ENCODE peak calls at places on chromosome 10, in six cellular contexts. D, Y, H, U, N and Z are unnamed samples.

GRCh38 chr10:74008212-74008731 is 10.4 kb downstream of the VCL start:
- DNase-seq in U (no peak), D (peak; percentile 78), Y (no peak), H (peak; percentile 37), N (no peak), Z (no peak)

GRCh38 chr10:7075110-7075509 is 335.7 kb downstream of the SFMBT2 start:
- DNase-seq in H (no peak), D (no peak), U (no peak), Y (no peak), N (no peak), Z (no peak)

GRCh38 chr10:35274511-35275060 is 61.7 kb upstream of the CCNY start:
- DNase-seq in D (no peak), H (no peak), N (no peak), U (no peak), Y (no peak), Z (no peak)

GRCh38 chr10:103592186-103593021 is 98.9 kb downstream of the NEURL1 start:
- DNase-seq in Y (peak; percentile 77), U (peak; percentile 66), H (peak; percentile 34), N (peak; percentile 51), D (peak; percentile 38), Z (peak; percentile 87)

GRCh38 chr10:35821339-35821911 is 179.3 kb upstream of the FZD8 start:
- DNase-seq in H (peak; percentile 8), D (no peak), N (no peak), Y (no peak), U (peak; percentile 91), Z (no peak)

GRCh38 chr10:8047452-8048280 is 6.8 kb upstream of the GATA3 start:
- DNase-seq in Y (no peak), H (no peak), U (peak; percentile 94), D (no peak), N (peak; percentile 52), Z (no peak)

GRCh38 chr10:45594276-45595157 is 78.1 kb downstream of the ZFAND4 start:
- DNase-seq in N (peak; percentile 90), H (peak; percentile 90), Y (peak; percentile 95), D (peak; percentile 89), U (peak; percentile 97), Z (peak; percentile 93)

GRCh38 chr10:61463035-61463909 is 10.1 kb upstream of the TMEM26 start:
- DNase-seq in N (no peak), Y (no peak), D (peak; percentile 85), U (no peak), H (no peak), Z (no peak)

GRCh38 chr10:84401838-84402611 is 73.6 kb downstream of the CCSER2 start:
- DNase-seq in N (no peak), Y (no peak), D (no peak), H (no peak), U (no peak), Z (no peak)

GRCh38 chr10:126638542-126638941 is 32.0 kb downstream of the C10orf90 start:
- DNase-seq in N (no peak), U (peak; percentile 50), H (no peak), D (no peak), Y (no peak), Z (no peak)

GRCh38 chr10:6037975-6038624 is 24.1 kb downstream of the IL2RA start:
- DNase-seq in H (no peak), N (no peak), D (no peak), U (peak; percentile 26), Y (no peak), Z (peak; percentile 6)

GRCh38 chr10:69103784-69104183 is 15.9 kb downstream of the SRGN start:
- DNase-seq in Y (no peak), N (no peak), U (no peak), D (no peak), H (no peak), Z (no peak)

GRCh38 chr10:110431659-110432058 is 66.0 kb upstream of the DUSP5 start:
- DNase-seq in U (no peak), D (no peak), H (no peak), Y (no peak), N (no peak), Z (no peak)

GRCh38 chr10:9140373-9140772 is 1085.9 kb downstream of the GATA3 start:
- DNase-seq in D (no peak), N (no peak), U (no peak), H (peak; percentile 0), Y (no peak), Z (no peak)

GRCh38 chr10:97140284-97140846 is 45.4 kb downstream of the SLIT1 start:
- DNase-seq in H (no peak), D (no peak), Y (no peak), U (peak; percentile 11), N (no peak), Z (no peak)

GRCh38 chr10:23405540-23405939 is 33.3 kb upstream of the OTUD1 start:
- DNase-seq in U (no peak), D (peak; percentile 92), N (no peak), H (peak; percentile 77), Y (no peak), Z (no peak)

GRCh38 chr10:23556727-23557440 is 118.0 kb downstream of the OTUD1 start:
- DNase-seq in Y (no peak), D (peak; percentile 5), H (peak; percentile 33), U (no peak), N (no peak), Z (no peak)

GRCh38 chr10:35306852-35307251 is 29.5 kb upstream of the CCNY start:
- DNase-seq in N (no peak), D (peak; percentile 50), U (peak; percentile 28), Y (no peak), H (no peak), Z (no peak)

GRCh38 chr10:117419921-117420320 is 44.7 kb upstream of the PDZD8 start:
- DNase-seq in Y (no peak), U (peak; percentile 26), N (no peak), H (no peak), D (no peak), Z (no peak)

GRCh38 chr10:86708068-86708782 is 39.9 kb downstream of the LDB3 start:
- DNase-seq in H (no peak), D (no peak), U (no peak), N (no peak), Y (no peak), Z (no peak)

GRCh38 chr10:27252267-27253000 is 11.8 kb upstream of the ACBD5 start:
- DNase-seq in D (peak; percentile 27), Y (peak; percentile 95), U (peak; percentile 78), H (peak; percentile 31), N (no peak), Z (peak; percentile 96)

GRCh38 chr10:119103687-119104652 is at the start of gene DENND10:
- DNase-seq in Y (peak; percentile 91), U (peak; percentile 81), H (peak; percentile 76), D (peak; percentile 72), N (peak; percentile 80), Z (peak; percentile 47)

GRCh38 chr10:104300736-104301292 is 31.8 kb downstream of the GSTO2 start:
- DNase-seq in Y (no peak), U (peak; percentile 85), H (peak; percentile 98), D (peak; percentile 99), N (no peak), Z (no peak)

GRCh38 chr10:1149793-1150637 is 93.8 kb downstream of the WDR37 start:
- DNase-seq in Y (no peak), H (no peak), U (peak; percentile 74), N (no peak), D (peak; percentile 3), Z (no peak)

GRCh38 chr10:14093735-14094484 is 236.8 kb downstream of the FRMD4A start:
- DNase-seq in N (peak; percentile 33), U (peak; percentile 72), H (peak; percentile 53), D (peak; percentile 66), Y (peak; percentile 63), Z (peak; percentile 65)

GRCh38 chr10:22803201-22803895 is 89.0 kb upstream of the PIP4K2A start:
- DNase-seq in H (no peak), N (no peak), U (no peak), Y (no peak), D (peak; percentile 62), Z (no peak)

GRCh38 chr10:94219829-94220228 is 142.9 kb downstream of the NOC3L start:
- DNase-seq in D (peak; percentile 69), H (no peak), N (no peak), U (no peak), Y (no peak), Z (no peak)
- H3K23ac ChIP-seq in D (no peak overlapping the region), H (no peak overlapping the region), N (no peak overlapping the region), U (no peak overlapping the region), Y (no peak overlapping the region), Z (no peak overlapping the region)

GRCh38 chr10:3909339-3909738 is 124.3 kb upstream of the KLF6 start:
- DNase-seq in H (no peak), N (no peak), U (no peak), D (no peak), Y (no peak), Z (no peak)

GRCh38 chr10:3911713-3912442 is 126.9 kb upstream of the KLF6 start:
- DNase-seq in U (peak; percentile 70), H (peak; percentile 70), D (peak; percentile 31), Y (no peak), N (no peak), Z (no peak)

GRCh38 chr10:3911241-3911640 is 126.2 kb upstream of the KLF6 start:
- DNase-seq in U (no peak), H (no peak), N (no peak), Y (no peak), D (no peak), Z (no peak)

GRCh38 chr10:3919676-3920308 is 134.8 kb upstream of the KLF6 start:
- DNase-seq in D (no peak), Y (no peak), U (no peak), H (no peak), N (no peak), Z (no peak)

DNA sequence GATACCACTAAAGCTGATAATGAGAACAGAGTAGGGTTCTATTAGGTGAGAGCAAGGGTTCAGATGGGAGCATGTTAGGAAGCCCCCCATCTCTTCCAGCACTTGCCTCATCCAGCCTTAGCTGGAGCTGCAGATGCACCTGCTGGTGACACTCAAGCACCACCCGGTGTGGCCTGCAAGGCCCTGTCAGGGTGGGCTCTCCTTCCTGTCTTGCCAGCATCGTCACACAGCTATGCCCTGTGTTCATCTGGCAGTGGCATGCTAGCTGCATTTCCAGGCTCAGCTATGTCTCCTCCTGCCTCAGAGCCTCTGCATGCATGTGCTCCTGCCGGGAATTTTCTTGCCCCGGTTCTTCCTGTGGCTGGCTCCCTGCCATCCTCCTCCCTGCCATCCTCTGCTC is 129.7 kb upstream of the KLF6 start:
- DNase-seq in U (no peak), Y (no peak), D (no peak), N (no peak), H (no peak), Z (no peak)
- H3K23ac ChIP-seq in U (no peak overlapping the region), Y (no peak overlapping the region), D (no peak overlapping the region), N (peak overlapping the region; percentile 44), H (no peak overlapping the region), Z (no peak overlapping the region)

GRCh38 chr10:115278294-115278693 is 185.1 kb downstream of the ATRNL1 start:
- DNase-seq in H (no peak), Y (no peak), D (no peak), U (no peak), N (no peak), Z (no peak)
- H3K23ac ChIP-seq in H (no peak overlapping the region), Y (no peak overlapping the region), D (no peak overlapping the region), U (no peak overlapping the region), N (no peak overlapping the region), Z (no peak overlapping the region)

DNA sequence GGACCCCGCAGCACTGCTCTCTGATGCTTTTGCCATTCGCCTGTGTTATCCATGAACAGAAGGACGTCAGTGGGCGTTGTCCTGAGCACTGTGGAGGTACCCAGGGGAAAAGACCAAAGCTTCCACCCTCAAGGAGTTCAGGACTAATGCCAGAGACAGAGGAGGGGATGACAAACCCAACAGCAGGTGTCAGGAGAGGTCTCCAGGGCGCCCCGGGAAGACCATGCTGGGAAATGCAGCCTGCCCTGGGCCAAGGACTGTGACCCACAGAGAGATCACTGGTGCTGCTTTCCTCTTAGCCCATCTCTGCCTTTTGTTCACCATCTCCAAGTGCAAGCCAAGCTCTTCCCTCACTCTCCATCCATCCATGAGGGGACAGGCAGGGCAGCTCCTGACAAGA is 166.8 kb upstream of the PFKP start:
- DNase-seq in H (no peak), U (no peak), D (no peak), Y (no peak), N (no peak), Z (peak; percentile 48)
- H3K23ac ChIP-seq in H (no peak overlapping the region), U (no peak overlapping the region), D (no peak overlapping the region), Y (no peak overlapping the region), N (peak overlapping the region; percentile 14), Z (no peak overlapping the region)